ENCODE peak calls at places on chromosomes 5 and 9, in five cellular contexts. Z is stimulated activated CD4-positive, alpha-beta T cell treated with anti-CD3 and anti-CD28 coated beads, Interleukin-4, amount 100 ng/mL, for 1 hour; T is pancreas; U is A549; Q is uterus. B is an unnamed sample.

GRCh38 chr5:6540111-6540830 is 91.6 kb downstream of the UBE2QL1 start:
- DNase-seq in T (no peak), Q (no peak), U (no peak), Z (no peak), B (no peak)

GRCh38 chr9:131739988-131740648 is at the start of gene RAPGEF1:
- DNase-seq in U (peak), T (peak), Q (peak), Z (peak), B (peak)

GRCh38 chr9:124520206-124520596 is 13.0 kb upstream of the NR5A1 start:
- DNase-seq in Q (no peak), T (no peak), Z (no peak), U (no peak), B (no peak)

GRCh38 chr9:127283917-127284316 is 19.3 kb downstream of the GARNL3 start:
- DNase-seq in Q (peak), Z (peak), U (peak), T (no peak), B (peak)

GRCh38 chr5:4862500-4862899 is 277.6 kb upstream of the ADAMTS16 start:
- DNase-seq in Z (no peak), T (no peak), Q (no peak), U (peak), B (peak)

GRCh38 chr9:4886698-4887097 is 94.0 kb downstream of the RCL1 start:
- DNase-seq in U (no peak), Z (no peak), Q (no peak), T (no peak), B (peak)

GRCh38 chr9:93205045-93205768 is 21.3 kb downstream of the WNK2 start:
- DNase-seq in Z (no peak), U (no peak), Q (peak), T (no peak), B (no peak)

GRCh38 chr9:126860077-126860756 is at the start of gene ZBTB34:
- DNase-seq in T (peak), Q (peak), U (peak), Z (peak), B (peak)

GRCh38 chr9:85586684-85587083 is 155.1 kb downstream of the AGTPBP1 start:
- DNase-seq in Q (no peak), Z (no peak), U (no peak), T (no peak), B (no peak)

GRCh38 chr5:178145965-178146820 is 7.5 kb downstream of the NHP2 start:
- DNase-seq in T (peak), Q (peak), Z (peak), U (peak), B (peak)

GRCh38 chr5:134115806-134116175 is 1.3 kb downstream of the TCF7 start:
- DNase-seq in Z (no peak), U (no peak), Q (no peak), T (no peak), B (no peak)

GRCh38 chr5:112921833-112922817 is at the start of gene REEP5:
- DNase-seq in U (peak), Q (peak), T (peak), Z (peak), B (peak)

GRCh38 chr9:120914953-120915352 is 11.6 kb downstream of the TRAF1 start:
- DNase-seq in U (no peak), Z (no peak), T (no peak), Q (no peak), B (peak)

GRCh38 chr5:176775409-176775808 is 35.0 kb upstream of the UNC5A start:
- DNase-seq in Z (no peak), T (no peak), U (no peak), Q (no peak), B (no peak)

B was measured in kidney tubule cell.